ENCODE peak calls at places on chromosomes 4 and X, in five cellular contexts. M is left ventricle myocardium inferior, G is transverse colon, H is fibroblast of lung, B is thoracic aorta. A is an unnamed sample.

GRCh38 chr4:121656269-121656641 is 40.5 kb downstream of the ANXA5 start:
- DNase-seq in G (peak; percentile 10), M (peak; percentile 35), H (peak; percentile 88), B (peak; percentile 7), A (no peak)

GRCh38 chr4:177047851-177048174 is 255.1 kb upstream of the VEGFC start:
- DNase-seq in G (no peak), H (peak; percentile 40), M (no peak), B (no peak), A (no peak)

GRCh38 chr4:25002679-25003078 is 28.1 kb downstream of the LGI2 start:
- DNase-seq in G (no peak), M (no peak), B (no peak), H (no peak), A (no peak)

GRCh38 chrX:154401045-154401799 is 3.0 kb downstream of the RPL10 start:
- DNase-seq in G (no peak), B (no peak), H (peak; percentile 19), M (no peak), A (no peak)

GRCh38 chr4:184100297-184100885 is 117.3 kb downstream of the ENPP6 start:
- DNase-seq in H (peak; percentile 43), G (peak; percentile 31), M (peak; percentile 72), B (no peak), A (peak; percentile 20)

GRCh38 chr4:79613269-79613995 is 205.4 kb upstream of the GK2 start:
- DNase-seq in H (no peak), M (no peak), G (no peak), B (no peak), A (no peak)

GRCh38 chrX:10239611-10240064 is 82.9 kb downstream of the CLCN4 start:
- DNase-seq in G (no peak), M (no peak), B (no peak), H (peak; percentile 71), A (peak; percentile 24)

GRCh38 chr4:63169836-63170235 is 1239.4 kb downstream of the TECRL start:
- DNase-seq in M (no peak), G (no peak), H (no peak), B (no peak), A (no peak)

GRCh38 chr4:99361268-99361922 is 8.8 kb upstream of the ADH1C start:
- DNase-seq in B (no peak), G (no peak), H (no peak), M (no peak), A (no peak)

GRCh38 chrX:107445636-107446035 is 3.8 kb upstream of the FRMPD3 start:
- DNase-seq in B (no peak), H (no peak), M (no peak), G (no peak), A (no peak)

GRCh38 chrX:86806786-86807185 is 658.5 kb downstream of the DACH2 start:
- DNase-seq in M (no peak), G (no peak), H (peak; percentile 10), B (no peak), A (no peak)
- TF ChIP-seq CTCF in M (peak; percentile 19), G (no peak), H (no peak), B (no peak), A (no peak)

DNA sequence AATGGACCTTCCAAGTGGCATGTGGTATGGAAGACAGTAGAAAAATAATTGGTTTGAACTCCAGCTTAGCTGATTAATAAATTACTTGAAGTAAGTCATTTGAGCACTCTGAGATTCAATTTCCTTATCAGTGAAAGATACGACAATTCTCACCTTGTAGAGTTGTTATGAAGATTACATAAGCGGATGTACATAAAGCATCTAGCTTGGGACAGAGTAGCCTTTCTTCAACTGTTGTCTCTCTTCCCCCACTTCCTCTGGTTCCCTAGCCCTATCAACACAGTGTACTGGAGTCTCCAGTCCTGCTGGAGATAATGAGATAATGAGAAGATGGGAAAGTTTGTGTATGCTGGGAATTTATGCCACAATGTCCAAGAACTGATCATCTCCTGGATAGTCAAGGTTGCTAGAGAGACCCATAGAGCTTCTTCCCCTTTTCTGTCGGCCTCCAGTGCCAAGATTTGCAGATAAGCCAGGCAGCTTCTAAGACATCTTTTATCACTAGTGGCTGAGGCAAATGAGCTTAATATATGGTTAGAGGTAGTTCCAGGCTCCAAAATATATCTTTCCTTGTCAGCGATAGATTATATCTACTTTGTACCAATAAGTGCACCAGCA is 33.9 kb downstream of the VSIG4 start:
- DNase-seq in H (no peak), B (no peak), G (no peak), M (no peak), A (no peak)
- H3K36me3 ChIP-seq in H (no peaks in the 10 kb centered on the region), B (no peaks in the 10 kb centered on the region), G (no peaks in the 10 kb centered on the region), M (no peaks in the 10 kb centered on the region), A (no peaks in the 10 kb centered on the region)

DNA sequence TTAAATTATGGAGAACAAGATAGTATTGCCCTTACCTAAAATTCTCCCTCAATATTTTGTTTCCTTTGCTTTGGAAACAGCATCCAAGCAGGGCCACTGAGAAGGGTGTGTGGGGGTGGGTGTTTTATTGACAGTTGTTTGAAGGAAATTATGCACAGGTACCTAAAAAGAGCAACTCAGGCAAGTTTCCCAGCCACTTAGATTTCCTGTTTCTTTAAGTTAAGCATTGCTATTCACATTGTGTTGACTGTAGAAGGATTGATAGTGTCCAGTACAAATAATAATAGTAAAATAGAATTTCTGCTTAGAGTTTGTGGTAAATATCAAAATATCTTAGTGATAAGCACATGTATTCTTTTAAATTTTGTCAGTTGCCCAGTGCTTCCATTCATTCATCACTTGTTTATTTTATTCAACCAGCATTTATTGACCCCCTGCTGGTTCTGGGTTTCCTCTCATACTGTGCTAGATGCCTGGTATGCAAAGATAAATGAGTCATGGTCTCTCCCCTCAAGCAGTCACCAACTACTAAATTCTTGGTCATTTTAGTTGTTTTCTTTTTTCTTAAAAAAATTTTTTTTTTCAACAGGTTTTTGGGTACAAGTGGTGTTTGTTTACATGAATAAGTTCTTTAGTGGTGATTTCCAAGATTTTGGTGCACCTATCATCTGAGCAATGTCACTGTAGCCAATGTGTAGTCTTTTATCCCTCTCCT is 50.0 kb downstream of the GALNT7 start:
- DNase-seq in H (peak; percentile 34), G (no peak), B (no peak), M (no peak), A (no peak)
- H3K4me3 ChIP-seq in H (no peak overlapping the region), G (no peak overlapping the region), B (no peak overlapping the region), M (no peak overlapping the region), A (no peak overlapping the region)

DNA sequence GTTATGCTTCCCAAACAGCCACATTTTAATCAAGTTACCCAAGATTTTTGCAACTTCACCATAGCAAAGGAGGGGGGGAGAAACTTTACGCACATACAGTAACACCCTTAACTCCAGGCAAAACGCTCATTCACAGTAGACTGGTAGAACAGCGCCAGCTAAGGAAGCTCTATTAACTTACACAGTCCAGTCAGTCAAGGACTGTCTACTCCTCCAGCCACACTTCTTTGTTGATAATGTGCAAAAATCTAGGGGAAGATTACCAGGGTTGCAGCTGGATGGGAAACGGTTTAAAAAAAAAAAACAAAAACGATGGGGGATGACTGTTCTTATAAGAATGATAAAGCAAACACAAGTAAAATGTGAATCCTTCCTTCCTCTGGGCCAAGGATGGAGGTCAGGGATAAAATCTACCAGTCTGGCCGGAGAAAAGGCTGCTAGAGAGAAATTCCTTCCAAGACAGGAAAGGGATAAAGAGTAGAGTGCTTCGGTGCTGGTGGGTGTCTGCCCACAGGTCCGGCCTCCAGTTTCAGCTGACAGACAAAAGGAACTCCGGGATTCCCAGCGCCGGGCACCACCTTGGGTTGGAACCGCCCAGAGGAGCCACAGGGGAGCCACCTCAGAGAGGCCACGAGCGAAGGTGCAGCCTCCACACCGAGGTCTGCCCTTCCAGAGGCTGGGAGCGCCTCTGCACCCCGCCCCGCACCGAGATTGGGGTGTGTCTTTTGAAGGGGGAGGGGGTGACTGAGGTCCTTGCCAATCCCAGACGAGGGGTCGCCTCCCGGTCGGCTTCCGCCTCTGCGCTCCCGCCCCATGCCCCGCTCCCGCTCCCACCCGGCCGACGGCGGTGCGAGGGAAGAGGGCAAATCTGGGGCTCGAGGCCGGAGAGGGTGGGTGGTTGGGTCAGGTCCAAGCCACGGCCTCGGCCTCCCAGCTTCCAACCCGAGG is 789 bp downstream of the ANKRD50 start:
- DNase-seq in M (no peak), G (peak; percentile 71), B (no peak), H (peak; percentile 81), A (peak; percentile 24)
- TF ChIP-seq CTCF in M (no peak), G (no peak), B (no peak), H (peak; percentile 15), A (no peak)

GRCh38 chr4:5885733-5886132 is 7.2 kb downstream of the CRMP1 start:
- DNase-seq in G (no peak), M (no peak), B (no peak), H (no peak), A (no peak)

GRCh38 chr4:5881340-5881739 is 11.5 kb downstream of the CRMP1 start:
- DNase-seq in G (no peak), H (no peak), B (no peak), M (no peak), A (no peak)

GRCh38 chr4:5884804-5885203 is 8.1 kb downstream of the CRMP1 start:
- DNase-seq in B (no peak), H (no peak), M (no peak), G (no peak), A (no peak)

GRCh38 chr4:5882947-5883346 is 9.9 kb downstream of the CRMP1 start:
- DNase-seq in M (no peak), B (no peak), H (no peak), G (no peak), A (no peak)

GRCh38 chr4:5883916-5884315 is 9.0 kb downstream of the CRMP1 start:
- DNase-seq in G (no peak), H (no peak), B (no peak), M (no peak), A (no peak)
- H3K36me3 ChIP-seq in G (no peaks in the 10 kb centered on the region), H (no peaks in the 10 kb centered on the region), B (no peaks in the 10 kb centered on the region), M (no peaks in the 10 kb centered on the region), A (no peaks in the 10 kb centered on the region)

DNA sequence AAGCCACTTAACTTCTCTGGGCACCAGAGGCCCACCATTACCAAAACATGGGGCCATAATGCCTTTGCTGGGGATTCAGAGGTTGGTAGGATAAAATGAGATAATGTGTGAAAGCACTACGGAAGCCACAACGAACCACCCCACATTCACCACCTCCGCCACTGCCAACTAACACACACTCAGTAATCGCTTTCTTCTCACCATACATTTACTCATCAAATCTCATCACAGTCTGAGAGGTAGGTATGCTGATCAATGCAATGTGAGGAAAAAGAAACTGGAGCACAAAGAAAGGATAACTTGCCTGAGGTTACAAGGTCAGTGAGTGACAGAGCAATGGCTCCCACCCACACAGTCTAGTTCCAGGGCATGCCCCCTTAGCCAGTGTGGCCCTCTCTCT is 257.3 kb downstream of the NR3C2 start:
- DNase-seq in H (no peak), B (no peak), M (no peak), G (no peak), A (no peak)
- H3K4me3 ChIP-seq in H (no peak overlapping the region), B (no peak overlapping the region), M (no peak overlapping the region), G (no peak overlapping the region), A (no peak overlapping the region)

GRCh38 chr4:75048208-75048879 is 115.4 kb downstream of the PARM1 start:
- DNase-seq in G (no peak), B (no peak), M (no peak), H (no peak), A (no peak)
- TF ChIP-seq CTCF in G (no peak), B (no peak), M (no peak), H (no peak), A (no peak)

DNA sequence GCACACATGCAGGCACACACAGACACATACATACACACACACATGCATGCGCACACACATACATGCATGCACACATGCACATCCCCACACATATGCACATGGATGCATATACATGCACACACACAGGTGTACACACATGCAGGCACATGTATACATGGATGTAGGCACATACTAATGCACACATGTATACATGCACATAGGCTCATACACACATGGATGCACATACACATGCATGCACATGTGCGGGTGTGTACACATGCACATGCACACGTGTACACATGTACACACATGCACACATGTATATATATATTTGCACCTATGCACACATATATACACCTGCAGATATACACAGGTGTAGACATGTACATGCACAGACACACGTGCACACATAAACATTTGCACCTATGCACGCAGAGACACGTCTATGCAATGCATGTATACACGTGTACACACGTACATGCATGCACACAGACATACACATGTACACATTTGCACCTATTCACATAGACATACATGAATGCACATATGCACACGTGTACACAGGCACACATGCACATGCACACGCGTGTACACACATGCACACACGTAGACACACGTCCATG is 4.0 kb downstream of the PLCXD1 start:
- DNase-seq in B (no peak), G (no peak), H (no peak), M (no peak), A (no peak)
- H3K36me3 ChIP-seq in B (peaks cover 3% of the 10 kb centered on the region), G (peaks cover 8% of the 10 kb centered on the region), H (peaks cover 14% of the 10 kb centered on the region), M (peaks cover 33% of the 10 kb centered on the region), A (no peaks in the 10 kb centered on the region)

A was measured in gastrocnemius medialis.